ENCODE peak calls at places on chromosomes 6 and 20, in six cellular contexts. B is GM20000, L is IMR-90, V is esophagus muscularis mucosa, W is psoas muscle, K is T-helper 1 cell. G is an unnamed sample.

GRCh38 chr20:37071481-37071911 is 24.3 kb downstream of the RBL1 start:
- DNase-seq in L (peak), B (no peak), W (no peak), V (no peak), K (peak), G (no peak)

GRCh38 chr6:28772480-28773381 is 151.1 kb downstream of the TRIM27 start:
- DNase-seq in W (no peak), V (peak), B (no peak), L (no peak), K (no peak), G (no peak)

GRCh38 chr6:135048915-135049314 is 5.7 kb downstream of the HBS1L start:
- DNase-seq in V (no peak), B (no peak), W (no peak), L (no peak), K (no peak), G (no peak)

GRCh38 chr20:9300080-9300479 is 214.3 kb upstream of the LAMP5 start:
- DNase-seq in V (no peak), K (no peak), B (no peak), L (no peak), W (no peak), G (no peak)

GRCh38 chr6:99852031-99852430 is 142.0 kb downstream of the MCHR2 start:
- DNase-seq in K (no peak), V (no peak), W (no peak), L (no peak), B (no peak), G (no peak)

GRCh38 chr6:163955131-163955530 is 540.6 kb downstream of the QKI start:
- DNase-seq in K (no peak), V (peak), B (no peak), L (peak), W (no peak), G (no peak)

GRCh38 chr6:153092082-153093013 is 38.7 kb downstream of the RGS17 start:
- DNase-seq in K (no peak), W (no peak), V (no peak), L (peak), B (peak), G (no peak)

GRCh38 chr6:161336479-161336878 is 62.6 kb upstream of the AGPAT4 start:
- DNase-seq in L (no peak), B (no peak), V (no peak), W (no peak), K (no peak), G (no peak)

GRCh38 chr6:14286144-14286543 is 168.6 kb downstream of the CD83 start:
- DNase-seq in W (no peak), L (peak), V (peak), B (no peak), K (no peak), G (no peak)

GRCh38 chr6:161153725-161154124 is 120.1 kb downstream of the AGPAT4 start:
- DNase-seq in K (no peak), L (no peak), B (no peak), W (no peak), V (no peak), G (no peak)

GRCh38 chr6:33599413-33599911 is 19.4 kb upstream of the BAK1 start:
- DNase-seq in B (no peak), V (no peak), L (peak), W (no peak), K (no peak), G (peak)

GRCh38 chr6:159197251-159197650 is 28.1 kb downstream of the FNDC1 start:
- DNase-seq in V (no peak), K (no peak), W (no peak), B (no peak), L (no peak), G (no peak)

GRCh38 chr20:1669304-1669703 is 11.7 kb upstream of the SIRPG start:
- DNase-seq in K (no peak), V (peak), L (no peak), B (no peak), W (peak), G (no peak)

GRCh38 chr6:152246554-152247337 is 390.4 kb downstream of the SYNE1 start:
- DNase-seq in L (peak), B (no peak), V (no peak), K (no peak), W (no peak), G (no peak)

GRCh38 chr20:34907616-34908469 is 31.4 kb downstream of the ACSS2 start:
- DNase-seq in L (peak), V (no peak), K (no peak), W (peak), B (no peak), G (peak)

GRCh38 chr20:4305091-4305490 is 289.7 kb upstream of the RNF24 start:
- DNase-seq in L (no peak), W (no peak), B (no peak), K (no peak), V (no peak), G (no peak)

GRCh38 chr6:16635810-16636602 is 125.3 kb downstream of the ATXN1 start:
- DNase-seq in L (peak), V (peak), B (peak), K (no peak), W (no peak), G (peak)

GRCh38 chr20:37384683-37385174 is 38.8 kb downstream of the SRC start:
- DNase-seq in B (peak), L (peak), K (peak), V (no peak), W (peak), G (peak)

GRCh38 chr20:47796952-47797351 is 11.7 kb upstream of the SULF2 start:
- DNase-seq in W (no peak), L (no peak), B (no peak), V (no peak), K (no peak), G (no peak)

GRCh38 chr6:169858935-169859351 is 107.5 kb downstream of the ERMARD start:
- DNase-seq in K (no peak), V (peak), B (no peak), L (no peak), W (no peak), G (no peak)

GRCh38 chr6:157535354-157536217 is 154.6 kb downstream of the ZDHHC14 start:
- DNase-seq in V (no peak), B (peak), W (no peak), K (no peak), L (peak), G (no peak)

GRCh38 chr6:10565913-10566312 is 44.8 kb downstream of the GCNT2 start:
- DNase-seq in W (no peak), L (no peak), V (no peak), K (no peak), B (no peak), G (no peak)

GRCh38 chr6:100446922-100447899 is 17.5 kb downstream of the SIM1 start:
- DNase-seq in K (no peak), V (peak), W (no peak), L (no peak), B (no peak), G (no peak)

GRCh38 chr6:82608777-82609176 is 245.2 kb downstream of the TPBG start:
- DNase-seq in W (no peak), L (no peak), B (no peak), V (no peak), K (no peak), G (no peak)

GRCh38 chr20:36541227-36542018 is at the start of gene MYL9:
- DNase-seq in V (peak), K (no peak), B (peak), W (peak), L (peak), G (peak)

GRCh38 chr6:129345890-129346289 is 364.1 kb downstream of the ARHGAP18 start:
- DNase-seq in V (no peak), W (no peak), L (peak), B (no peak), K (no peak), G (no peak)

GRCh38 chr20:57663681-57664451 is 43.6 kb upstream of the ZBP1 start:
- DNase-seq in V (no peak), K (no peak), B (no peak), L (no peak), W (no peak), G (peak)

GRCh38 chr6:105886812-105887513 is 199.2 kb upstream of the PRDM1 start:
- DNase-seq in W (no peak), L (no peak), V (peak), B (no peak), K (no peak), G (no peak)